ENCODE peak calls at places on chromosomes 6 and 20, in five cellular contexts. One of them, this sample, is unnamed.

GRCh38 chr6:55617272-55617671 is 38.3 kb upstream of the HMGCLL1 start:
- DNase-seq in astrocyte: peak
- DNase-seq in cardiac muscle cell: peak
- DNase-seq in right atrium auricular region: no peak
- DNase-seq in IMR-90: peak
- DNase-seq in this sample: peak

GRCh38 chr20:10316582-10316981 is 98.0 kb downstream of the SNAP25 start:
- DNase-seq in astrocyte: no peak
- DNase-seq in right atrium auricular region: no peak
- DNase-seq in IMR-90: no peak
- DNase-seq in cardiac muscle cell: no peak
- DNase-seq in this sample: no peak

GRCh38 chr6:149852180-149852579 is 12.0 kb downstream of the LRP11 start:
- DNase-seq in astrocyte: peak
- DNase-seq in cardiac muscle cell: peak
- DNase-seq in right atrium auricular region: no peak
- DNase-seq in IMR-90: peak
- DNase-seq in this sample: peak

GRCh38 chr6:85261250-85261649 is 188.6 kb upstream of the NT5E start:
- DNase-seq in IMR-90: no peak
- DNase-seq in right atrium auricular region: no peak
- DNase-seq in astrocyte: no peak
- DNase-seq in cardiac muscle cell: no peak
- DNase-seq in this sample: no peak

GRCh38 chr6:2346078-2346477 is 100.7 kb upstream of the GMDS start:
- DNase-seq in cardiac muscle cell: no peak
- DNase-seq in astrocyte: no peak
- DNase-seq in right atrium auricular region: no peak
- DNase-seq in IMR-90: no peak
- DNase-seq in this sample: no peak

GRCh38 chr6:74607934-74608333 is 597.9 kb downstream of the COL12A1 start:
- DNase-seq in astrocyte: peak
- DNase-seq in cardiac muscle cell: peak
- DNase-seq in right atrium auricular region: no peak
- DNase-seq in IMR-90: peak
- DNase-seq in this sample: no peak

GRCh38 chr20:1001981-1002681 is at the start of gene RSPO4:
- DNase-seq in astrocyte: no peak
- DNase-seq in cardiac muscle cell: no peak
- DNase-seq in right atrium auricular region: no peak
- DNase-seq in IMR-90: no peak
- DNase-seq in this sample: no peak

GRCh38 chr20:51509208-51509607 is 33.3 kb downstream of the NFATC2 start:
- DNase-seq in astrocyte: no peak
- DNase-seq in right atrium auricular region: no peak
- DNase-seq in cardiac muscle cell: no peak
- DNase-seq in IMR-90: no peak
- DNase-seq in this sample: no peak

GRCh38 chr6:52640170-52640569 is 30.7 kb upstream of the TMEM14A start:
- DNase-seq in cardiac muscle cell: peak
- DNase-seq in astrocyte: peak
- DNase-seq in right atrium auricular region: no peak
- DNase-seq in IMR-90: peak
- DNase-seq in this sample: peak

GRCh38 chr6:26123675-26124549 is 36.7 kb downstream of the HFE start:
- DNase-seq in right atrium auricular region: peak
- DNase-seq in IMR-90: peak
- DNase-seq in astrocyte: peak
- DNase-seq in cardiac muscle cell: peak
- DNase-seq in this sample: peak

GRCh38 chr20:21265457-21266190 is 37.5 kb upstream of the XRN2 start:
- DNase-seq in astrocyte: no peak
- DNase-seq in right atrium auricular region: no peak
- DNase-seq in cardiac muscle cell: no peak
- DNase-seq in IMR-90: no peak
- DNase-seq in this sample: no peak

GRCh38 chr6:112153926-112154621 is 66.7 kb downstream of the FAM229B start:
- DNase-seq in right atrium auricular region: no peak
- DNase-seq in astrocyte: peak
- DNase-seq in cardiac muscle cell: peak
- DNase-seq in IMR-90: peak
- DNase-seq in this sample: no peak

GRCh38 chr6:159445351-159445750 is 247.7 kb downstream of the SOD2 start:
- DNase-seq in astrocyte: no peak
- DNase-seq in right atrium auricular region: no peak
- DNase-seq in cardiac muscle cell: no peak
- DNase-seq in IMR-90: no peak
- DNase-seq in this sample: peak

GRCh38 chr20:54133434-54134427 is 40.1 kb downstream of the CYP24A1 start:
- DNase-seq in astrocyte: peak
- DNase-seq in right atrium auricular region: no peak
- DNase-seq in cardiac muscle cell: peak
- DNase-seq in IMR-90: peak
- DNase-seq in this sample: no peak

GRCh38 chr20:43365691-43366090 is 92.0 kb upstream of the SRSF6 start:
- DNase-seq in astrocyte: no peak
- DNase-seq in right atrium auricular region: no peak
- DNase-seq in cardiac muscle cell: no peak
- DNase-seq in IMR-90: no peak
- DNase-seq in this sample: no peak

GRCh38 chr20:13095013-13095412 is 86.2 kb downstream of the SPTLC3 start:
- DNase-seq in cardiac muscle cell: no peak
- DNase-seq in right atrium auricular region: no peak
- DNase-seq in IMR-90: no peak
- DNase-seq in astrocyte: no peak
- DNase-seq in this sample: no peak

GRCh38 chr6:39808934-39809333 is 16.8 kb downstream of the DAAM2 start:
- DNase-seq in right atrium auricular region: no peak
- DNase-seq in IMR-90: no peak
- DNase-seq in astrocyte: peak
- DNase-seq in cardiac muscle cell: no peak
- DNase-seq in this sample: no peak

GRCh38 chr6:11536795-11537194 is 754 bp upstream of the TMEM170B start:
- DNase-seq in right atrium auricular region: no peak
- DNase-seq in cardiac muscle cell: no peak
- DNase-seq in astrocyte: no peak
- DNase-seq in IMR-90: no peak
- DNase-seq in this sample: no peak

GRCh38 chr6:148465011-148465335 is 122.3 kb downstream of the SASH1 start:
- DNase-seq in right atrium auricular region: no peak
- DNase-seq in cardiac muscle cell: no peak
- DNase-seq in astrocyte: no peak
- DNase-seq in IMR-90: no peak
- DNase-seq in this sample: no peak

GRCh38 chr20:23879811-23880374 is 345 bp upstream of the CST5 start:
- DNase-seq in astrocyte: no peak
- DNase-seq in right atrium auricular region: no peak
- DNase-seq in cardiac muscle cell: no peak
- DNase-seq in IMR-90: no peak
- DNase-seq in this sample: no peak

GRCh38 chr20:17635846-17636245 is 46.2 kb downstream of the RRBP1 start:
- DNase-seq in IMR-90: peak
- DNase-seq in right atrium auricular region: no peak
- DNase-seq in astrocyte: no peak
- DNase-seq in cardiac muscle cell: peak
- DNase-seq in this sample: no peak

GRCh38 chr6:16264785-16265184 is 26.4 kb downstream of the GMPR start:
- DNase-seq in cardiac muscle cell: no peak
- DNase-seq in astrocyte: no peak
- DNase-seq in IMR-90: no peak
- DNase-seq in right atrium auricular region: no peak
- DNase-seq in this sample: no peak

GRCh38 chr6:14618759-14619418 is 501.3 kb downstream of the CD83 start:
- DNase-seq in IMR-90: no peak
- DNase-seq in astrocyte: no peak
- DNase-seq in cardiac muscle cell: no peak
- DNase-seq in right atrium auricular region: no peak
- DNase-seq in this sample: no peak

GRCh38 chr20:63627700-63628245 is 872 bp upstream of the GMEB2 start:
- DNase-seq in astrocyte: no peak
- DNase-seq in IMR-90: no peak
- DNase-seq in right atrium auricular region: no peak
- DNase-seq in cardiac muscle cell: no peak
- DNase-seq in this sample: no peak

DNA sequence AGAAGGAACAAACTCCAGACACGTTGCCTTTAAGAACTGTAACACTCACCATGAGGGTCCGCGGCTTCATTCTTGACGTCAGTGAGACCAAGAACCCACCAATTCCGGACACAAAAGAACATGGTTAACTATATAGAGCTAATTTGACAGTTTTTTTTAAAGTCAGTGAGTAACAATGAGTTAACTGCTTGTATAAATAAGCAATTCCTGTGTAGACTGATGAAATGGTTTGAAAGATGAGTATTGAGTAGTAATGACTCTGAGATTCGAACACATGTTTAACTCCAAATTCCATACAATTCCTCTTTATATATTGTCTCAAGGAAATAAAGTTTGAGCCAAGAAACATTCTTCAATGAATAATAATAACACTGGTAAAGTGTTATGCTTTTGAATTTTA is 478.0 kb downstream of the MMUT start:
- DNase-seq in cardiac muscle cell: no peak
- DNase-seq in right atrium auricular region: no peak
- DNase-seq in astrocyte: peak
- DNase-seq in IMR-90: peak
- DNase-seq in this sample: no peak
- H3K4me3 ChIP-seq in cardiac muscle cell: no peak
- H3K4me3 ChIP-seq in right atrium auricular region: no peak
- H3K4me3 ChIP-seq in astrocyte: no peak
- H3K4me3 ChIP-seq in IMR-90: no peak
- H3K4me3 ChIP-seq in this sample: no peak

DNA sequence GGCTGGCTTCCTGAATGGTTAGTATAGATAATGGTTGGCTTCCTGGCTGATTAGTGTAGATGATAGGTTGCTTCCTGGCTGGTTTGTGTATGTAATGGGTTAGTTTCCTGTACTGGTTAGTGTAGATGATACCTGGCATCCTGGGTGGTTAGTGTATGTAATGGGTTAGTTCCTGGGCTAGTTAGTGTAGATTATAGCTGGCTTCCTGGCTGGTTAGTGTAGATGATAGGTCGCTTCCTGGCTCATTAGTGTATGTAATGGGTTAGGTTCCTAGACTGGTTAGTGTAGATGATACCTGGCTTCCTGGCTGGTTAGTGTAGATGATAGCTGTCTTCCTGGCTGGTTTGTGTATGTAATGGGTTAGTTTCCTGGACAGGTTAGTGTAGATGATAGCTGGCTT is 200.3 kb downstream of the TAF4 start:
- DNase-seq in right atrium auricular region: no peak
- DNase-seq in astrocyte: no peak
- DNase-seq in cardiac muscle cell: no peak
- DNase-seq in IMR-90: no peak
- DNase-seq in this sample: no peak
- H3K4me3 ChIP-seq in right atrium auricular region: no peak
- H3K4me3 ChIP-seq in astrocyte: no peak
- H3K4me3 ChIP-seq in cardiac muscle cell: no peak
- H3K4me3 ChIP-seq in IMR-90: no peak
- H3K4me3 ChIP-seq in this sample: no peak

GRCh38 chr6:37125779-37126553 is 44.0 kb upstream of the PIM1 start:
- DNase-seq in astrocyte: no peak
- DNase-seq in IMR-90: no peak
- DNase-seq in right atrium auricular region: no peak
- DNase-seq in cardiac muscle cell: peak
- DNase-seq in this sample: no peak
- H3K4me3 ChIP-seq in astrocyte: no peak
- H3K4me3 ChIP-seq in IMR-90: no peak
- H3K4me3 ChIP-seq in right atrium auricular region: peak
- H3K4me3 ChIP-seq in cardiac muscle cell: peak
- H3K4me3 ChIP-seq in this sample: no peak

GRCh38 chr6:6004147-6004995 is 2.4 kb downstream of the NRN1 start:
- DNase-seq in right atrium auricular region: no peak
- DNase-seq in astrocyte: no peak
- DNase-seq in cardiac muscle cell: no peak
- DNase-seq in IMR-90: no peak
- DNase-seq in this sample: peak
- H3K4me3 ChIP-seq in right atrium auricular region: peak
- H3K4me3 ChIP-seq in astrocyte: no peak
- H3K4me3 ChIP-seq in cardiac muscle cell: peak
- H3K4me3 ChIP-seq in IMR-90: no peak
- H3K4me3 ChIP-seq in this sample: peak

GRCh38 chr6:45713981-45714685 is 301.5 kb downstream of the CLIC5 start:
- DNase-seq in cardiac muscle cell: no peak
- DNase-seq in right atrium auricular region: no peak
- DNase-seq in astrocyte: no peak
- DNase-seq in IMR-90: no peak
- DNase-seq in this sample: no peak
- H3K4me3 ChIP-seq in cardiac muscle cell: no peak
- H3K4me3 ChIP-seq in right atrium auricular region: no peak
- H3K4me3 ChIP-seq in astrocyte: no peak
- H3K4me3 ChIP-seq in IMR-90: no peak
- H3K4me3 ChIP-seq in this sample: no peak